ENCODE peak calls at places on chromosomes 6 and 20, in seven cellular contexts. L, Z, R, Q, W, N and X are unnamed samples.

GRCh38 chr6:18323935-18324707 is 59.8 kb upstream of the DEK start:
- DNase-seq in L (no peak), Z (no peak), R (peak), Q (no peak), W (peak), N (no peak), X (no peak)

GRCh38 chr20:49259284-49259683 is 18.6 kb downstream of the ZNFX1 start:
- DNase-seq in L (no peak), Z (no peak), R (no peak), Q (no peak), W (no peak), N (no peak), X (no peak)

GRCh38 chr20:22974354-22974753 is 60.8 kb upstream of the SSTR4 start:
- DNase-seq in L (no peak), Z (no peak), R (no peak), Q (no peak), W (peak), N (no peak), X (no peak)

GRCh38 chr6:91094341-91094740 is 507.5 kb upstream of the MAP3K7 start:
- DNase-seq in L (no peak), Z (no peak), R (no peak), Q (no peak), W (no peak), N (no peak), X (no peak)

GRCh38 chr6:17714177-17714576 is 7.5 kb upstream of the NUP153 start:
- DNase-seq in L (no peak), Z (no peak), R (no peak), Q (no peak), W (no peak), N (no peak), X (no peak)

GRCh38 chr20:957544-957943 is 41.4 kb upstream of the ANGPT4 start:
- DNase-seq in L (no peak), Z (no peak), R (no peak), Q (no peak), W (no peak), N (no peak), X (no peak)

GRCh38 chr20:18304618-18305017 is 16.3 kb downstream of the ZNF133 start:
- DNase-seq in L (no peak), Z (no peak), R (no peak), Q (no peak), W (no peak), N (no peak), X (no peak)

GRCh38 chr6:127833336-127833735 is 67.5 kb downstream of the THEMIS start:
- DNase-seq in L (no peak), Z (no peak), R (no peak), Q (no peak), W (no peak), N (no peak), X (no peak)

GRCh38 chr20:62045118-62045517 is 20.6 kb downstream of the TAF4 start:
- DNase-seq in L (no peak), Z (no peak), R (no peak), Q (no peak), W (no peak), N (no peak), X (no peak)

GRCh38 chr20:38141154-38141888 is 23.7 kb downstream of the TGM2 start:
- DNase-seq in L (no peak), Z (no peak), R (no peak), Q (no peak), W (no peak), N (no peak), X (no peak)

GRCh38 chr6:157161912-157162311 is 161.4 kb downstream of the TMEM242 start:
- DNase-seq in L (no peak), Z (no peak), R (no peak), Q (no peak), W (no peak), N (no peak), X (no peak)

GRCh38 chr20:652611-653109 is 340 bp downstream of the SRXN1 start:
- DNase-seq in L (no peak), Z (no peak), R (peak), Q (no peak), W (peak), N (no peak), X (no peak)

GRCh38 chr6:101761124-101761601 is 367.7 kb downstream of the GRIK2 start:
- DNase-seq in L (peak), Z (no peak), R (no peak), Q (no peak), W (peak), N (no peak), X (no peak)

GRCh38 chr6:110822248-110822647 is 7.0 kb upstream of the CDK19 start:
- DNase-seq in L (no peak), Z (no peak), R (no peak), Q (no peak), W (peak), N (no peak), X (no peak)

GRCh38 chr6:117346142-117346930 is 79.4 kb downstream of the ROS1 start:
- DNase-seq in L (no peak), Z (no peak), R (no peak), Q (no peak), W (peak), N (no peak), X (no peak)

GRCh38 chr6:156575361-156575760 is 201.8 kb upstream of the ARID1B start:
- DNase-seq in L (no peak), Z (no peak), R (no peak), Q (no peak), W (no peak), N (no peak), X (no peak)

GRCh38 chr6:89066929-89067646 is 13.5 kb upstream of the PNRC1 start:
- DNase-seq in L (no peak), Z (no peak), R (no peak), Q (no peak), W (no peak), N (no peak), X (no peak)

GRCh38 chr20:44018684-44019637 is 104.3 kb downstream of the TOX2 start:
- DNase-seq in L (no peak), Z (peak), R (no peak), Q (no peak), W (no peak), N (no peak), X (no peak)

GRCh38 chr6:25169551-25170335 is 109.4 kb upstream of the CARMIL1 start:
- DNase-seq in L (no peak), Z (no peak), R (no peak), Q (no peak), W (no peak), N (no peak), X (no peak)

GRCh38 chr6:25172819-25173218 is 106.4 kb upstream of the CARMIL1 start:
- DNase-seq in L (no peak), Z (no peak), R (no peak), Q (no peak), W (peak), N (no peak), X (no peak)

GRCh38 chr6:25168637-25169036 is 110.5 kb upstream of the CARMIL1 start:
- DNase-seq in L (no peak), Z (no peak), R (no peak), Q (no peak), W (no peak), N (no peak), X (no peak)

GRCh38 chr6:25171301-25171700 is 107.9 kb upstream of the CARMIL1 start:
- DNase-seq in L (no peak), Z (no peak), R (no peak), Q (no peak), W (no peak), N (no peak), X (no peak)

DNA sequence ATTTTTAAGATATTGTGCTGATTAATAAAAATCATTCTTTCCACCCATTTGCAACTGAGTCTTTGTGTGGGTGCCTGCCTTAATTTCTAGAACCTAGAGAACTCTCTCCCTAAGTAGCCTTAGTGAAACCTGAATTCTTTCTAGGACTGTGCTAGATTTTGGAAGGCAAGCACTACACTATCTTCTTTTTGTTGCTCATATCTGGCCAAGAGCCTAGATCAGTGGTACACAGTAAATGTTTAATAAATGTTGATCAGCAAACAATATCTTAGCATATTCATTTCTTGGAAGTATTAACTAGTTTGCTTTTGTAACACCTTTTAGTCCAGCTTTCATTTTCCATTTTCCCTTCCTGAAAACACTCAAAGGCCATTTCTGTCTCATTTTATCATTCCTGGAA is 108.5 kb upstream of the CARMIL1 start:
- DNase-seq in L (no peak), Z (no peak), R (no peak), Q (no peak), W (no peak), N (no peak), X (no peak)
- H3K27ac ChIP-seq in L (peak), Z (peak), R (no peak), Q (no peak), W (no peak), N (no peak), X (no peak)

GRCh38 chr6:63213325-63213724 is 2.1 kb downstream of the FKBP1C start:
- DNase-seq in L (no peak), Z (no peak), R (no peak), Q (no peak), W (no peak), N (no peak), X (no peak)

DNA sequence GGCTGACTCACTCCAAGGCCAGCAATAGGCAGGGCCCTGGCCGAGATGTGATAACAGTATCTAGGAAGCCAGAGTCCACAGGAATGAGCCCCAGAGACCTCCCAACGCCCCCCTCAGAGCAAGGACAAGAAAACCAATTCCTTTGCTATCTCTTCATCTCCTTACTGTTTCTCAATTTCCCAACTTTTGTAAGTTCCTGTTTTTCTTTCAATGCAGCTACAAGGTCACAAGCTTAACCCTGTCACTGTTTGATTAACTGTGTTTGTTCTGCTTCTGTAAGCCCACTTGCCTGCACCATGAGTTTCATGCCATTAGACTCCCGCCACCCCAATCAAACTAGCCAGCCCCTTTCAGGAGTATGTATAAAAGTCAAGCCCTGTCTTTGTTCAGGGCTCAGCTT is 3.5 kb downstream of the FKBP1C start:
- DNase-seq in L (no peak), Z (no peak), R (no peak), Q (no peak), W (no peak), N (no peak), X (no peak)
- H3K27ac ChIP-seq in L (no peak), Z (no peak), R (no peak), Q (no peak), W (no peak), N (no peak), X (no peak)

GRCh38 chr20:35039146-35039545 is 53.5 kb downstream of the TRPC4AP start:
- DNase-seq in L (no peak), Z (no peak), R (no peak), Q (no peak), W (no peak), N (no peak), X (no peak)
- H3K27ac ChIP-seq in L (no peak), Z (no peak), R (no peak), Q (no peak), W (peak), N (no peak), X (no peak)

DNA sequence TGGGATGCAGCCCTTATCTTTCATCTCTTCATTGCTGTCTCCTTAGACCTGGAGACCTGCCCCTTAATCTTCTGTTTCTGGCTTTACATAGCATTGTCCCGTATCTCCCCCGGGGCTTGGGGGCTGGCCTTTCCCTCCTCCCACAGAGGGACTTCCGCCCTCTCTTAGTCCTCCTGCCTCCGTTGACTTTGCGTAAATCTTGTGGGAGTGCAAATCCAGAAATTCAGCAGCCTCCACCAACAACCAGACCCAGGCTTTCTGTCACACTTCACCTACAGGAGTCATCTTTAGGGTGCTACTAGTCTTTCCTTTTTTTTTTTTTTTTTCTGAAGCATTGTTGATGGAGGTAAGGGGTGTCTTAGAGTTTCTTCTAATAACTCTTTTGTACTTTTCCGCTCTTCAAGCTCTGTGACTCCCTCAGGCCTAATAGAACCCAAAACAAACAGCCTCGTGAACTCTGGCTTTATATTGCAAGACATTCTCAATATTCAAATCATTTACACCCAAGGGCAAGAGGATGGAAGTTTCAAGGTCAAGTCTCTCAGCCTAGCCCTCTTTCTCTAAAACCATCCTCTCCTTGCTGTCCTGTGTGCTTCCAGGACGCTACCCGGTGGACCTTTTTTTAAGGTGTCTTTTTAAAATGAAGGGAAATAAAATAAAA is 66.2 kb downstream of the RREB1 start:
- DNase-seq in L (no peak), Z (no peak), R (no peak), Q (no peak), W (no peak), N (no peak), X (no peak)
- H3K27ac ChIP-seq in L (peak), Z (no peak), R (no peak), Q (no peak), W (no peak), N (peak), X (no peak)

GRCh38 chr6:15401120-15401519 is 155.3 kb downstream of the JARID2 start:
- DNase-seq in L (no peak), Z (no peak), R (no peak), Q (no peak), W (no peak), N (no peak), X (no peak)
- H3K27ac ChIP-seq in L (no peak), Z (no peak), R (peak), Q (no peak), W (no peak), N (peak), X (no peak)

GRCh38 chr6:158783851-158784250 is 35.3 kb downstream of the EZR start:
- DNase-seq in L (no peak), Z (no peak), R (no peak), Q (no peak), W (no peak), N (no peak), X (no peak)

GRCh38 chr6:158783167-158783450 is 36.1 kb downstream of the EZR start:
- DNase-seq in L (no peak), Z (no peak), R (no peak), Q (no peak), W (no peak), N (no peak), X (no peak)

GRCh38 chr6:158782432-158783166 is 36.6 kb downstream of the EZR start:
- DNase-seq in L (no peak), Z (no peak), R (no peak), Q (no peak), W (no peak), N (no peak), X (no peak)

GRCh38 chr6:158785036-158785435 is 34.1 kb downstream of the EZR start:
- DNase-seq in L (no peak), Z (no peak), R (no peak), Q (no peak), W (no peak), N (no peak), X (no peak)

GRCh38 chr6:158784505-158784904 is 34.7 kb downstream of the EZR start:
- DNase-seq in L (no peak), Z (no peak), R (no peak), Q (no peak), W (peak), N (no peak), X (no peak)
- H3K27ac ChIP-seq in L (no peak), Z (no peak), R (no peak), Q (no peak), W (peak), N (no peak), X (no peak)

GRCh38 chr6:2839982-2840793 is 1.5 kb downstream of the SERPINB1 start:
- DNase-seq in L (no peak), Z (no peak), R (no peak), Q (no peak), W (no peak), N (no peak), X (no peak)
- H3K27ac ChIP-seq in L (peak), Z (peak), R (peak), Q (no peak), W (peak), N (peak), X (no peak)